ENCODE peak calls at places on chromosomes 7 and 10, in eight cellular contexts. H is neural progenitor cell, R is NCI-H460, L is mesendoderm, S is G401, V is HCT116, F is globus pallidus, M is SJSA1. N is an unnamed sample.

GRCh38 chr7:22943997-22944396 is 69.9 kb downstream of the HYCC1 start:
- DNase-seq in H (peak), R (no peak), L (peak), S (no peak), V (no peak), F (no peak), M (no peak), N (no peak)

GRCh38 chr7:92092210-92092609 is 42.1 kb downstream of the CYP51A1 start:
- DNase-seq in H (no peak), R (no peak), L (no peak), S (no peak), V (no peak), F (no peak), M (no peak), N (no peak)

GRCh38 chr7:151565541-151565940 is 45.8 kb upstream of the RHEB start:
- DNase-seq in H (no peak), R (no peak), L (no peak), S (no peak), V (no peak), F (no peak), M (peak), N (no peak)

GRCh38 chr10:87634311-87634710 is 25.4 kb upstream of the PAPSS2 start:
- DNase-seq in H (no peak), R (no peak), L (no peak), S (no peak), V (no peak), F (no peak), M (no peak), N (no peak)

GRCh38 chr7:6161463-6162330 is 110.7 kb downstream of the CYTH3 start:
- DNase-seq in H (no peak), R (no peak), L (no peak), S (no peak), V (no peak), F (no peak), M (no peak), N (no peak)

GRCh38 chr10:119268428-119268827 is 61.1 kb downstream of the GRK5 start:
- DNase-seq in H (no peak), R (no peak), L (no peak), S (no peak), V (no peak), F (no peak), M (no peak), N (no peak)

GRCh38 chr7:56026538-56026937 is 24.7 kb downstream of the PSPH start:
- DNase-seq in H (no peak), R (no peak), L (no peak), S (no peak), V (no peak), F (no peak), M (no peak), N (no peak)

GRCh38 chr7:123643495-123644428 is 11.9 kb upstream of the LMOD2 start:
- DNase-seq in H (peak), R (peak), L (peak), S (no peak), V (peak), F (no peak), M (peak), N (peak)

GRCh38 chr7:148204639-148205292 is 385.8 kb upstream of the C7orf33 start:
- DNase-seq in H (no peak), R (no peak), L (no peak), S (no peak), V (no peak), F (no peak), M (no peak), N (no peak)

GRCh38 chr7:46626261-46627037 is 705.4 kb upstream of the IGFBP3 start:
- DNase-seq in H (no peak), R (no peak), L (peak), S (no peak), V (no peak), F (no peak), M (no peak), N (no peak)

GRCh38 chr10:72009430-72010081 is 45.4 kb downstream of the CHST3 start:
- DNase-seq in H (peak), R (no peak), L (peak), S (no peak), V (no peak), F (peak), M (peak), N (no peak)

GRCh38 chr7:100464210-100464660 is at the start of gene SPACDR:
- DNase-seq in H (no peak), R (no peak), L (no peak), S (no peak), V (no peak), F (no peak), M (no peak), N (no peak)

GRCh38 chr7:11203688-11204087 is 230.0 kb downstream of the PHF14 start:
- DNase-seq in H (no peak), R (no peak), L (no peak), S (no peak), V (no peak), F (no peak), M (no peak), N (no peak)

GRCh38 chr7:141014091-141014490 is 661 bp downstream of the MRPS33 start:
- DNase-seq in H (no peak), R (no peak), L (no peak), S (no peak), V (no peak), F (peak), M (no peak), N (no peak)

GRCh38 chr10:13681528-13681927 is 94.8 kb downstream of the PRPF18 start:
- DNase-seq in H (no peak), R (no peak), L (no peak), S (no peak), V (no peak), F (no peak), M (no peak), N (no peak)

GRCh38 chr7:16773884-16774283 is 20.3 kb downstream of the TSPAN13 start:
- DNase-seq in H (no peak), R (no peak), L (no peak), S (no peak), V (no peak), F (no peak), M (no peak), N (no peak)

GRCh38 chr7:31705377-31705776 is 18.4 kb downstream of the PPP1R17 start:
- DNase-seq in H (no peak), R (no peak), L (no peak), S (no peak), V (no peak), F (no peak), M (no peak), N (no peak)

GRCh38 chr7:125126376-125126775 is 196.8 kb upstream of the POT1 start:
- DNase-seq in H (no peak), R (no peak), L (peak), S (no peak), V (no peak), F (no peak), M (no peak), N (no peak)

GRCh38 chr10:98265403-98266378 is 2.3 kb downstream of the LOXL4 start:
- DNase-seq in H (no peak), R (no peak), L (peak), S (no peak), V (no peak), F (no peak), M (no peak), N (no peak)

GRCh38 chr7:1533569-1534329 is 3.2 kb downstream of the MAFK start:
- DNase-seq in H (no peak), R (peak), L (peak), S (no peak), V (no peak), F (no peak), M (peak), N (peak)

GRCh38 chr7:1883031-1883761 is 213.1 kb downstream of the ELFN1 start:
- DNase-seq in H (peak), R (peak), L (peak), S (no peak), V (peak), F (no peak), M (peak), N (peak)

GRCh38 chr10:78215645-78216044 is 182.0 kb downstream of the RPS24 start:
- DNase-seq in H (no peak), R (no peak), L (no peak), S (peak), V (no peak), F (peak), M (no peak), N (no peak)

GRCh38 chr10:1654247-1654646 is 83.1 kb downstream of the ADARB2 start:
- DNase-seq in H (no peak), R (no peak), L (no peak), S (no peak), V (no peak), F (no peak), M (no peak), N (no peak)

GRCh38 chr10:124539935-124540641 is 78.5 kb downstream of the LHPP start:
- DNase-seq in H (peak), R (peak), L (peak), S (no peak), V (no peak), F (no peak), M (no peak), N (no peak)

GRCh38 chr7:44489955-44490350 is 505 bp downstream of the NUDCD3 start:
- DNase-seq in H (no peak), R (no peak), L (no peak), S (no peak), V (no peak), F (no peak), M (no peak), N (peak)

N was measured in LoVo.